ENCODE peak calls at places on chromosomes 3 and 15, in nine cellular contexts. Z, D, N, Q, A, P, B, M and S are unnamed samples.

GRCh38 chr3:53716998-53717397 is 129.2 kb downstream of the CHDH start:
- DNase-seq in Z (no peak), D (no peak), N (no peak), Q (no peak), A (no peak), P (no peak), B (no peak), M (no peak), S (no peak)

GRCh38 chr3:127464642-127465041 is 125.9 kb downstream of the TPRA1 start:
- DNase-seq in Z (no peak), D (no peak), N (no peak), Q (no peak), A (no peak), P (peak; percentile 63), B (no peak), M (peak; percentile 15), S (no peak)

GRCh38 chr15:27956285-27956684 is 142.8 kb downstream of the OCA2 start:
- DNase-seq in Z (no peak), D (no peak), N (no peak), Q (no peak), A (peak; percentile 17), P (no peak), B (peak; percentile 4), M (peak; percentile 46), S (no peak)

GRCh38 chr15:42385980-42386695 is 26.8 kb downstream of the CAPN3 start:
- DNase-seq in Z (peak; percentile 26), D (no peak), N (no peak), Q (no peak), A (no peak), P (no peak), B (peak; percentile 17), M (no peak), S (no peak)

GRCh38 chr3:18758047-18758704 is 333.0 kb upstream of the SATB1 start:
- DNase-seq in Z (no peak), D (no peak), N (no peak), Q (peak; percentile 57), A (peak; percentile 13), P (no peak), B (peak; percentile 0), M (peak; percentile 1), S (peak; percentile 20)

GRCh38 chr3:4739289-4740236 is 239.7 kb upstream of the BHLHE40 start:
- DNase-seq in Z (peak; percentile 48), D (no peak), N (peak; percentile 70), Q (no peak), A (no peak), P (no peak), B (no peak), M (no peak), S (no peak)

GRCh38 chr15:78739996-78740903 is 71.0 kb downstream of the ADAMTS7 start:
- DNase-seq in Z (peak; percentile 87), D (no peak), N (peak; percentile 77), Q (peak; percentile 57), A (no peak), P (peak; percentile 85), B (peak; percentile 66), M (no peak), S (peak; percentile 41)

GRCh38 chr3:148518520-148518919 is 179.2 kb upstream of the AGTR1 start:
- DNase-seq in Z (no peak), D (no peak), N (no peak), Q (no peak), A (no peak), P (no peak), B (no peak), M (no peak), S (no peak)

GRCh38 chr3:11648735-11649134 is 5.0 kb upstream of the VGLL4 start:
- DNase-seq in Z (no peak), D (no peak), N (no peak), Q (no peak), A (no peak), P (no peak), B (no peak), M (no peak), S (no peak)

GRCh38 chr3:129552287-129553050 is 9.5 kb downstream of the H1-8 start:
- DNase-seq in Z (no peak), D (no peak), N (no peak), Q (no peak), A (no peak), P (no peak), B (no peak), M (no peak), S (no peak)

GRCh38 chr3:127784865-127785710 is 37.2 kb downstream of the MGLL start:
- DNase-seq in Z (no peak), D (no peak), N (peak; percentile 63), Q (no peak), A (no peak), P (peak; percentile 79), B (no peak), M (no peak), S (no peak)

GRCh38 chr3:113212155-113212844 is 943 bp downstream of the BOC start:
- DNase-seq in Z (peak; percentile 88), D (peak; percentile 24), N (no peak), Q (peak; percentile 30), A (peak; percentile 37), P (no peak), B (peak; percentile 17), M (no peak), S (peak; percentile 57)

GRCh38 chr3:147410518-147411234 is 1.5 kb downstream of the ZIC1 start:
- DNase-seq in Z (peak; percentile 93), D (no peak), N (no peak), Q (peak; percentile 29), A (peak; percentile 72), P (no peak), B (peak; percentile 97), M (no peak), S (no peak)

GRCh38 chr3:143167956-143168355 is 48.4 kb downstream of the CHST2 start:
- DNase-seq in Z (no peak), D (no peak), N (no peak), Q (peak; percentile 69), A (no peak), P (no peak), B (peak; percentile 63), M (peak; percentile 78), S (no peak)

GRCh38 chr3:40843851-40844548 is 319.2 kb downstream of the ZNF621 start:
- DNase-seq in Z (no peak), D (no peak), N (no peak), Q (no peak), A (no peak), P (no peak), B (no peak), M (peak; percentile 41), S (no peak)

GRCh38 chr3:171901615-171902312 is 58.6 kb downstream of the TMEM212 start:
- DNase-seq in Z (no peak), D (no peak), N (no peak), Q (no peak), A (no peak), P (no peak), B (peak; percentile 60), M (no peak), S (no peak)

GRCh38 chr15:79003301-79003700 is 58.5 kb upstream of the CTSH start:
- DNase-seq in Z (no peak), D (no peak), N (no peak), Q (no peak), A (no peak), P (no peak), B (peak; percentile 31), M (no peak), S (no peak)

GRCh38 chr15:98647774-98648653 is at the start of gene IGF1R:
- DNase-seq in Z (peak; percentile 95), D (peak; percentile 88), N (peak; percentile 90), Q (peak; percentile 90), A (peak; percentile 90), P (peak; percentile 94), B (peak; percentile 88), M (peak; percentile 78), S (peak; percentile 86)

GRCh38 chr3:141115752-141116541 is 64.8 kb downstream of the SPSB4 start:
- DNase-seq in Z (peak; percentile 81), D (no peak), N (peak; percentile 58), Q (no peak), A (no peak), P (no peak), B (peak; percentile 16), M (no peak), S (no peak)

GRCh38 chr15:59444082-59444835 is 6.3 kb downstream of the FAM81A start:
- DNase-seq in Z (peak; percentile 36), D (no peak), N (no peak), Q (no peak), A (no peak), P (no peak), B (no peak), M (no peak), S (peak; percentile 6)

GRCh38 chr3:40780341-40780800 is 255.6 kb downstream of the ZNF621 start:
- DNase-seq in Z (peak; percentile 92), D (peak; percentile 77), N (peak; percentile 90), Q (peak; percentile 64), A (no peak), P (peak; percentile 35), B (peak; percentile 16), M (no peak), S (no peak)

GRCh38 chr15:40272713-40273056 is 10.2 kb downstream of the ANKRD63 start:
- DNase-seq in Z (no peak), D (no peak), N (no peak), Q (no peak), A (no peak), P (no peak), B (no peak), M (no peak), S (no peak)
- TF ChIP-seq CTCF in Z (no peak), D (no peak), N (no peak), Q (no peak), A (peak; percentile 48), P (no peak), B (peak; percentile 41), M (no peak), S (no peak)

GRCh38 chr3:151328298-151329036 is 882 bp downstream of the P2RY13 start:
- DNase-seq in Z (no peak), D (no peak), N (no peak), Q (peak; percentile 47), A (no peak), P (no peak), B (peak; percentile 50), M (no peak), S (no peak)
- TF ChIP-seq CTCF in Z (no peak), D (no peak), N (no peak), Q (no peak), A (no peak), P (no peak), B (no peak), M (no peak), S (no peak)

DNA sequence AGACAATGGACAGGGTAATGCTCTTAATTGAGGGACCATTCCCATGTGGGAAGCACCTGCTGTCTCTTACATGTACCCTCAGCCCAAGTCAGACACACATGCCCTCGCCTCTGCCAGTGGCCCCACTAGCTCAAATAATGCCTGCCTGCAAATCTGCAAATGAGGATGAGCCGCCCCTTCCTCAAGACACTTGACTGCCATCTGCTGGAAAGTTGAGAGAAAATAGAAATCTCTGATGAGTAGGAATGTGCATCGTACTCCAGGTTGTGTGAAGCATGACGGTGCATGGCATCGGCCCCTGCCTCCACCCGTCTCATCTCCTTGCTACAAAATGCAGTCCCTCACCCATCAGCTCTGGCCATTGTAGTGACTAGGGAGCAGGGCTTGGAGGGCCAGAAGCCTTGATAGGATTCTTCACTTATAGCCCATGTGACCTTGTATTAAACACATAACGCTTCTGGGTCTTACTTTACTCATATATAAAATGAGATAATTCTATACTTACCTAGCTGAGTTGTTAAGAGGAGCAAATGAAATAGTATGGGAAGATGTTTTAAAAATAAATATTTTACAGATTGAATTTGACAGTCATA is 6.3 kb upstream of the SCN5A start:
- DNase-seq in Z (no peak), D (no peak), N (no peak), Q (peak; percentile 52), A (peak; percentile 50), P (no peak), B (peak; percentile 74), M (peak; percentile 15), S (peak; percentile 31)
- TF ChIP-seq CTCF in Z (no peak), D (peak; percentile 60), N (no peak), Q (peak; percentile 54), A (peak; percentile 57), P (no peak), B (peak; percentile 74), M (peak; percentile 30), S (peak; percentile 42)

GRCh38 chr15:38554354-38554753 is 10.3 kb downstream of the RASGRP1 start:
- DNase-seq in Z (no peak), D (no peak), N (no peak), Q (peak; percentile 37), A (no peak), P (no peak), B (peak; percentile 45), M (no peak), S (peak; percentile 52)
- TF ChIP-seq CTCF in Z (no peak), D (no peak), N (no peak), Q (no peak), A (no peak), P (no peak), B (no peak), M (no peak), S (no peak)